ENCODE peak calls at places on chromosomes 1 and 21, in nine cellular contexts. One of them, this sample, is unnamed.

GRCh38 chr1:161082483-161082882 is 6.9 kb downstream of the NECTIN4 start:
- DNase-seq in ovary: no peak
- DNase-seq in tibial nerve: no peak
- DNase-seq in A549: no peak
- DNase-seq in upper lobe of left lung: no peak
- DNase-seq in stomach: no peak
- DNase-seq in suprapubic skin: no peak
- DNase-seq in transverse colon: no peak
- DNase-seq in K562: no peak
- DNase-seq in this sample: no peak

GRCh38 chr1:33342041-33342723 is 21.3 kb upstream of the A3GALT2 start:
- DNase-seq in ovary: peak
- DNase-seq in tibial nerve: peak
- DNase-seq in A549: peak
- DNase-seq in upper lobe of left lung: no peak
- DNase-seq in stomach: peak
- DNase-seq in suprapubic skin: peak
- DNase-seq in transverse colon: peak
- DNase-seq in K562: no peak
- DNase-seq in this sample: peak

GRCh38 chr1:229011022-229011421 is 259.9 kb upstream of the RAB4A start:
- DNase-seq in ovary: no peak
- DNase-seq in tibial nerve: no peak
- DNase-seq in A549: no peak
- DNase-seq in upper lobe of left lung: no peak
- DNase-seq in stomach: no peak
- DNase-seq in suprapubic skin: no peak
- DNase-seq in transverse colon: no peak
- DNase-seq in K562: no peak
- DNase-seq in this sample: no peak

GRCh38 chr1:27868932-27869718 is 3.2 kb upstream of the THEMIS2 start:
- DNase-seq in ovary: no peak
- DNase-seq in tibial nerve: no peak
- DNase-seq in A549: no peak
- DNase-seq in upper lobe of left lung: peak
- DNase-seq in stomach: no peak
- DNase-seq in suprapubic skin: no peak
- DNase-seq in transverse colon: peak
- DNase-seq in K562: no peak
- DNase-seq in this sample: peak

GRCh38 chr21:46083271-46084040 is 14.5 kb upstream of the COL6A2 start:
- DNase-seq in ovary: peak
- DNase-seq in tibial nerve: no peak
- DNase-seq in A549: no peak
- DNase-seq in upper lobe of left lung: peak
- DNase-seq in stomach: no peak
- DNase-seq in suprapubic skin: peak
- DNase-seq in transverse colon: no peak
- DNase-seq in K562: peak
- DNase-seq in this sample: peak

GRCh38 chr1:31587720-31588423 is 11.6 kb downstream of the TINAGL1 start:
- DNase-seq in ovary: peak
- DNase-seq in tibial nerve: no peak
- DNase-seq in A549: peak
- DNase-seq in upper lobe of left lung: no peak
- DNase-seq in stomach: peak
- DNase-seq in suprapubic skin: no peak
- DNase-seq in transverse colon: peak
- DNase-seq in K562: peak
- DNase-seq in this sample: peak

GRCh38 chr1:200795151-200795550 is 56.5 kb downstream of the CAMSAP2 start:
- DNase-seq in ovary: no peak
- DNase-seq in tibial nerve: no peak
- DNase-seq in A549: no peak
- DNase-seq in upper lobe of left lung: no peak
- DNase-seq in stomach: no peak
- DNase-seq in suprapubic skin: no peak
- DNase-seq in transverse colon: no peak
- DNase-seq in K562: no peak
- DNase-seq in this sample: no peak

GRCh38 chr1:234985531-234986294 is 142.9 kb downstream of the TOMM20 start:
- DNase-seq in ovary: no peak
- DNase-seq in tibial nerve: no peak
- DNase-seq in A549: no peak
- DNase-seq in upper lobe of left lung: no peak
- DNase-seq in stomach: no peak
- DNase-seq in suprapubic skin: no peak
- DNase-seq in transverse colon: no peak
- DNase-seq in K562: no peak
- DNase-seq in this sample: peak

DNA sequence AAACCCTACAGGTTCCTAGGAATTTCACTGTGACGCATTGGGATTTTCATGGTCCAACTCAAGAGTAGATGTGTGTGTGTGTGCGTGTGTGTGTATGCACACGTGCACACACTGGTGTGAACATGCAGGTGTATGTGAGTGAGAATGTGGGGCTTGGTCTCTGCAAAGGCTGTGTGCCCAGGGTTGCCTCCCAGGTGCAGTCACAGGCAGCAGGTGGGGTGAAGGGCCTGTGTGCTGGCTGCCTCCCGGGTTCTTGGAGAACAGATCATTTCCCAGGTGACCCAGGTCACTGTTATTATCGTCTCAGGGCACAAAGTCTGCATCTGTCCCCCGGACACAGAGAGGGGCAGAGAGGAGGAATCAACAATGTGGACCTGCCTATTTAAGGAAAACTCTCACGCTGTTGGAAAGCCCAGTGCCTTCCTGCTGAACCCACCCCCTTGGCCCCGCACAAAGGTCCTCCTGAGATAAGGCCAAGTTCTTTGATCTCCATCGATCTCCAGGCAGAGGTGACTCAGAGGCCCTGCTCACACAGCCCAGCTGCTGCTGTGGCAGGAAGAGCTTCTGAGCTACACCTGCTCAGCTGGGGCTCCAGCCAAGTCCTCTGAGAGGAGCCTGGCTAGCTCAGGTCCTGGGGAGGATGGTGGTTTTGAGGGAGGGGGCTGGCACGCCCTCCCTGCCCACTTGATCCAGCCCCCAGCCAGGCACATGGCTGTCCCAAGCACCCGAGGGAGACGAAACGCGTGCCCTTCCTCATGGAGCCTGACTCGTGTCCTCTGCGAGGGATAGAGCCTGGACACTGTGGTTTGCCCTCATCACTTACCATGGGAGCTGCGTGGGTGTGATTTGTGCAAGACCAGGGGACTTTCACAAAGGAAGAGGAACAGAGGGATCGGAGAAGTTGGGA is 134.0 kb upstream of the ARHGEF16 start:
- DNase-seq in ovary: no peak
- DNase-seq in tibial nerve: no peak
- DNase-seq in A549: no peak
- DNase-seq in upper lobe of left lung: no peak
- DNase-seq in stomach: peak
- DNase-seq in suprapubic skin: no peak
- DNase-seq in transverse colon: peak
- DNase-seq in K562: no peak
- DNase-seq in this sample: no peak
- TF ChIP-seq CTCF in ovary: no peak
- TF ChIP-seq CTCF in tibial nerve: no peak
- TF ChIP-seq CTCF in A549: no peak
- TF ChIP-seq CTCF in upper lobe of left lung: no peak
- TF ChIP-seq CTCF in stomach: no peak
- TF ChIP-seq CTCF in suprapubic skin: no peak
- TF ChIP-seq CTCF in transverse colon: peak
- TF ChIP-seq CTCF in K562: no peak
- TF ChIP-seq CTCF in this sample: no peak

GRCh38 chr1:34709547-34709946 is 45.3 kb upstream of the GJB5 start:
- DNase-seq in ovary: no peak
- DNase-seq in tibial nerve: no peak
- DNase-seq in A549: no peak
- DNase-seq in upper lobe of left lung: no peak
- DNase-seq in stomach: no peak
- DNase-seq in suprapubic skin: no peak
- DNase-seq in transverse colon: no peak
- DNase-seq in K562: no peak
- DNase-seq in this sample: no peak

GRCh38 chr1:34711469-34711868 is 43.4 kb upstream of the GJB5 start:
- DNase-seq in ovary: no peak
- DNase-seq in tibial nerve: no peak
- DNase-seq in A549: no peak
- DNase-seq in upper lobe of left lung: no peak
- DNase-seq in stomach: no peak
- DNase-seq in suprapubic skin: no peak
- DNase-seq in transverse colon: no peak
- DNase-seq in K562: peak
- DNase-seq in this sample: no peak

GRCh38 chr1:34711936-34712688 is 42.7 kb upstream of the GJB5 start:
- DNase-seq in ovary: peak
- DNase-seq in tibial nerve: no peak
- DNase-seq in A549: no peak
- DNase-seq in upper lobe of left lung: no peak
- DNase-seq in stomach: no peak
- DNase-seq in suprapubic skin: no peak
- DNase-seq in transverse colon: no peak
- DNase-seq in K562: no peak
- DNase-seq in this sample: no peak

GRCh38 chr1:34710811-34711210 is 44.0 kb upstream of the GJB5 start:
- DNase-seq in ovary: no peak
- DNase-seq in tibial nerve: no peak
- DNase-seq in A549: no peak
- DNase-seq in upper lobe of left lung: no peak
- DNase-seq in stomach: no peak
- DNase-seq in suprapubic skin: no peak
- DNase-seq in transverse colon: no peak
- DNase-seq in K562: no peak
- DNase-seq in this sample: no peak

DNA sequence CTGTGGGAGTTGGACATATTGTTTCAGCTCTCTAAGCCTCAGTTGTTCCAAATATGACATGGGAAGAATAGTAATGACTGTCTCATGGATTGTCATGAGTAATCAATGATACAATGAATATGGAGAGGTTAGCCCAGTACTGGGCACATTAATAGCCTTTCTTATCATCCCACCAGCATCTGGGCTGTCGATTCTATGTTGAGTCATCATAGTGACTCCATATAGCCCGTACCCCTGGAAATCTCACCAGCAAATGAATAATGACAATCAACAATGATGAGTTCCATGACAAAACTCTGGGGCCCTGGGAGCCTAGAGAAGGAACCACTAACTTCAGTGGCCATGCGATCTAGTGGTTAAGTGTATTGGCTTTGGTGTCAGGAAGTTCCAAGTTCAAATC is 39.7 kb upstream of the GJB5 start:
- DNase-seq in ovary: no peak
- DNase-seq in tibial nerve: no peak
- DNase-seq in A549: no peak
- DNase-seq in upper lobe of left lung: no peak
- DNase-seq in stomach: no peak
- DNase-seq in suprapubic skin: no peak
- DNase-seq in transverse colon: no peak
- DNase-seq in K562: peak
- DNase-seq in this sample: no peak
- TF ChIP-seq EP300 in ovary: no peak
- TF ChIP-seq EP300 in tibial nerve: no peak
- TF ChIP-seq EP300 in A549: no peak
- TF ChIP-seq EP300 in upper lobe of left lung: no peak
- TF ChIP-seq EP300 in stomach: no peak
- TF ChIP-seq EP300 in suprapubic skin: no peak
- TF ChIP-seq EP300 in transverse colon: no peak
- TF ChIP-seq EP300 in K562: no peak
- TF ChIP-seq EP300 in this sample: no peak

GRCh38 chr1:53470584-53470983 is 11.4 kb downstream of the DMRTB1 start:
- DNase-seq in ovary: no peak
- DNase-seq in tibial nerve: no peak
- DNase-seq in A549: no peak
- DNase-seq in upper lobe of left lung: no peak
- DNase-seq in stomach: no peak
- DNase-seq in suprapubic skin: no peak
- DNase-seq in transverse colon: no peak
- DNase-seq in K562: no peak
- DNase-seq in this sample: no peak

GRCh38 chr1:53476579-53476978 is 17.4 kb downstream of the DMRTB1 start:
- DNase-seq in ovary: no peak
- DNase-seq in tibial nerve: no peak
- DNase-seq in A549: no peak
- DNase-seq in upper lobe of left lung: no peak
- DNase-seq in stomach: no peak
- DNase-seq in suprapubic skin: peak
- DNase-seq in transverse colon: no peak
- DNase-seq in K562: no peak
- DNase-seq in this sample: no peak

GRCh38 chr1:53471000-53471399 is 11.8 kb downstream of the DMRTB1 start:
- DNase-seq in ovary: no peak
- DNase-seq in tibial nerve: no peak
- DNase-seq in A549: no peak
- DNase-seq in upper lobe of left lung: no peak
- DNase-seq in stomach: no peak
- DNase-seq in suprapubic skin: no peak
- DNase-seq in transverse colon: no peak
- DNase-seq in K562: no peak
- DNase-seq in this sample: no peak

GRCh38 chr1:53475661-53476060 is 16.5 kb downstream of the DMRTB1 start:
- DNase-seq in ovary: no peak
- DNase-seq in tibial nerve: no peak
- DNase-seq in A549: no peak
- DNase-seq in upper lobe of left lung: no peak
- DNase-seq in stomach: no peak
- DNase-seq in suprapubic skin: peak
- DNase-seq in transverse colon: no peak
- DNase-seq in K562: no peak
- DNase-seq in this sample: no peak

DNA sequence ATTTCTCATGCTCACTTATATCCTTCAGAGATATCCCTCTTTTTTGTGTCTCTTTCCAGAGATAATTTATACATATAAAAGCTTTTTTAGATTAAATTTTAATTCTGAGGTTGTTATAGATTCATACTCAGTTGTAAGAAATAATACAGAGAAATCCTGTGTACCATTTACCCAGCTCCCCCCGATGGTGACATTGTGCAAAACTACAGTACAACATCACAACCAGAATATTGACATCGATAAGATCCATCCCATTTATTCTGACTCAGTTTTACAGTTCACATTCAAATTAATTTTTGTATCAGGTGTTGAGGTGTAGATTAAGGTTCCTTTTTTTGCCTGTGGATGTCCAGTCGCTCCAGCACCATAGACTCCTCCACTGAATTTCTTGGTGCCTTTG is 14.3 kb downstream of the DMRTB1 start:
- DNase-seq in ovary: no peak
- DNase-seq in tibial nerve: no peak
- DNase-seq in A549: no peak
- DNase-seq in upper lobe of left lung: no peak
- DNase-seq in stomach: no peak
- DNase-seq in suprapubic skin: no peak
- DNase-seq in transverse colon: no peak
- DNase-seq in K562: no peak
- DNase-seq in this sample: no peak
- TF ChIP-seq CTCF in ovary: no peak
- TF ChIP-seq CTCF in tibial nerve: no peak
- TF ChIP-seq CTCF in A549: no peak
- TF ChIP-seq CTCF in upper lobe of left lung: no peak
- TF ChIP-seq CTCF in stomach: no peak
- TF ChIP-seq CTCF in suprapubic skin: no peak
- TF ChIP-seq CTCF in transverse colon: no peak
- TF ChIP-seq CTCF in K562: peak
- TF ChIP-seq CTCF in this sample: no peak

DNA sequence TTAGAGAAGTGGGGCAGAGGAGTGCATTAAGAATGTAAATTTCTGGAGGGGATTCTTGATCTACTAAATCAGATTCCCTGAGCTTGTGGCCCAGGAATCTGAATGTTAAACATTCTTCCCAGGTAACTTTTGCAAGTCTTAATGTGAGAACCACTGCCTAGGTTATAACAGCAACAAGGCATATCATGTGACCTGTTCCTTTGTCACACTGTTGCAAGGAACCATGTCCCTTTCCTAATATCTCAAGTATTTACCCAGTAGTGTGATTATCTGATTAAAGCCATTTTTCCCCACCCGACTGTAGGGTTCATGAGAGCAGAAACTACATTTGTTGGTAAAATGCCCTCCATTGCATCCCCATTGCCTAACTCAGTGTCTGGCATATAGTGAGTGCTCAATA is 112.9 kb upstream of the ATP1A1 start:
- DNase-seq in ovary: no peak
- DNase-seq in tibial nerve: no peak
- DNase-seq in A549: no peak
- DNase-seq in upper lobe of left lung: no peak
- DNase-seq in stomach: no peak
- DNase-seq in suprapubic skin: no peak
- DNase-seq in transverse colon: no peak
- DNase-seq in K562: no peak
- DNase-seq in this sample: no peak
- TF ChIP-seq EP300 in ovary: no peak
- TF ChIP-seq EP300 in tibial nerve: no peak
- TF ChIP-seq EP300 in A549: no peak
- TF ChIP-seq EP300 in upper lobe of left lung: no peak
- TF ChIP-seq EP300 in stomach: no peak
- TF ChIP-seq EP300 in suprapubic skin: no peak
- TF ChIP-seq EP300 in transverse colon: no peak
- TF ChIP-seq EP300 in K562: no peak
- TF ChIP-seq EP300 in this sample: no peak

This sample was measured in sigmoid colon.